ENCODE peak calls at places on chromosome 15, in four cellular contexts. One of them, this sample, is unnamed.

GRCh38 chr15:39181348-39181747 is 399.5 kb upstream of the THBS1 start:
- DNase-seq in kidney: no peak
- DNase-seq in adrenal gland: no peak
- DNase-seq in IMR-90: no peak
- DNase-seq in this sample: no peak

GRCh38 chr15:72532991-72533601 is 59.0 kb downstream of the ARIH1 start:
- DNase-seq in IMR-90: no peak
- DNase-seq in adrenal gland: no peak
- DNase-seq in kidney: no peak
- DNase-seq in this sample: peak

GRCh38 chr15:85623648-85624047 is 171.1 kb downstream of the KLHL25 start:
- DNase-seq in adrenal gland: no peak
- DNase-seq in IMR-90: peak
- DNase-seq in kidney: no peak
- DNase-seq in this sample: no peak

GRCh38 chr15:80654299-80654698 is 40.8 kb upstream of the ABHD17C start:
- DNase-seq in adrenal gland: no peak
- DNase-seq in IMR-90: no peak
- DNase-seq in kidney: no peak
- DNase-seq in this sample: no peak

GRCh38 chr15:81106560-81106959 is 27.5 kb upstream of the CFAP161 start:
- DNase-seq in IMR-90: peak
- DNase-seq in kidney: no peak
- DNase-seq in adrenal gland: peak
- DNase-seq in this sample: peak

GRCh38 chr15:58492661-58493397 is 61.0 kb downstream of the LIPC start:
- DNase-seq in IMR-90: peak
- DNase-seq in kidney: no peak
- DNase-seq in adrenal gland: no peak
- DNase-seq in this sample: no peak

GRCh38 chr15:49521802-49522201 is 98.8 kb downstream of the FGF7 start:
- DNase-seq in adrenal gland: no peak
- DNase-seq in kidney: no peak
- DNase-seq in IMR-90: peak
- DNase-seq in this sample: peak

GRCh38 chr15:32060706-32061105 is 30.4 kb downstream of the CHRNA7 start:
- DNase-seq in IMR-90: no peak
- DNase-seq in adrenal gland: no peak
- DNase-seq in kidney: no peak
- DNase-seq in this sample: no peak

GRCh38 chr15:84821501-84822021 is 4.4 kb downstream of the ALPK3 start:
- DNase-seq in kidney: no peak
- DNase-seq in adrenal gland: no peak
- DNase-seq in IMR-90: no peak
- DNase-seq in this sample: peak

GRCh38 chr15:95086543-95087252 is 855.3 kb downstream of the MCTP2 start:
- DNase-seq in kidney: no peak
- DNase-seq in adrenal gland: no peak
- DNase-seq in IMR-90: peak
- DNase-seq in this sample: peak

GRCh38 chr15:99097441-99098410 is 7.2 kb upstream of the SYNM start:
- DNase-seq in kidney: no peak
- DNase-seq in IMR-90: no peak
- DNase-seq in adrenal gland: no peak
- DNase-seq in this sample: no peak

GRCh38 chr15:99096894-99097426 is 7.9 kb upstream of the SYNM start:
- DNase-seq in kidney: no peak
- DNase-seq in IMR-90: no peak
- DNase-seq in adrenal gland: no peak
- DNase-seq in this sample: no peak

GRCh38 chr15:99099661-99100060 is 5.2 kb upstream of the SYNM start:
- DNase-seq in adrenal gland: no peak
- DNase-seq in IMR-90: no peak
- DNase-seq in kidney: peak
- DNase-seq in this sample: no peak

GRCh38 chr15:99098991-99099390 is 5.9 kb upstream of the SYNM start:
- DNase-seq in kidney: no peak
- DNase-seq in IMR-90: no peak
- DNase-seq in adrenal gland: no peak
- DNase-seq in this sample: no peak

DNA sequence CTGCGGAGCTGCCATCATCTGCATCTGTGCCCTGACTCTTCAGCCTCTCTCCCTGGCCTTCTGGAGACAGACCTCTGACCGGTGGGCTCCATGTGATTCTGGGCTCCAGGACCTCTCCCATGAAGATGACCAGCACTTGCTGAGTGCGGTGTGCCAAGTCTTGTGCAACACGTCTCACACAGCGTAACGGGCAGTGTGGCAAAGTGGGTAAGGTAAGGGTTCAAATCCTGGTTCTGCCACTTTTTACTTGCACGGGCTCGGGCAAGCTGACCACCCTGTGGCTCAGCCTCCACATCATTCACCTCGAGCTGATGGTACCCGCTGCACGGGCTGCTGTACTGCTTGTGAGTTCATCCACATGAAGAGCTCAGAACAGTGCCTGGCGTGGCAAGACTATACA is 6.5 kb upstream of the SYNM start:
- DNase-seq in IMR-90: no peak
- DNase-seq in kidney: peak
- DNase-seq in adrenal gland: no peak
- DNase-seq in this sample: no peak
- TF ChIP-seq CTCF in IMR-90: no peak
- TF ChIP-seq CTCF in kidney: no peak
- TF ChIP-seq CTCF in adrenal gland: no peak
- TF ChIP-seq CTCF in this sample: no peak

GRCh38 chr15:67067930-67068542 is 2.6 kb downstream of the SMAD3 start:
- DNase-seq in IMR-90: peak
- DNase-seq in adrenal gland: no peak
- DNase-seq in kidney: no peak
- DNase-seq in this sample: peak
- H3K4me3 ChIP-seq in IMR-90: peak
- H3K4me3 ChIP-seq in adrenal gland: no peak
- H3K4me3 ChIP-seq in kidney: peak
- H3K4me3 ChIP-seq in this sample: peak

DNA sequence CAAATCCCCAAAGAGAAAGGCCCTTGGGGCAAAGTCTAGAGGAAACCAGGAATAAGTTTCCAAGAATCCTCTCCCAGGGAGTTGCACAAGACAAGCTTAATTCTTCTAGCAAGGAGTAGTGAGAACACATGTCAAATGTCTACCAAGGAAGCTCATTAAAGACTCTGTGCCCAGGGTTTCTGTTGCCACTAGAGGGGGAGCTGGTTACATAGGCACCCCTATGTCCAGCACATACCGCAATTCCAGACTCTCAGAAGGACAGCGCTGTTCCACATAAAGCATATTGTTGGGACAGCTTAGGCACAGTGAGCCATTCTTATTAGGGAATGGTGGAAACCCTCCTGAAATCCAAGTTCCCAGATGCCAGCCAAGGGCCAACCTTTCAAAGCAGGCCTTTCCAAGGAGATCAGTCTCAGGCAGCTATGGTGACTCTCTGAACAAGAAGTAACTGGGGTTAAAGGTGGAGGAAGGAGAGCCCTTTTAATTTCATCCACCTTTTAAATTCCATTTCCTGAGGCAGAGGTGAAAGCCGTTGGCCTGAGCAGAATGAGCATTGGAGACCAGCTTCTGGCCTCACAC is 194.1 kb downstream of the UACA start:
- DNase-seq in kidney: no peak
- DNase-seq in IMR-90: peak
- DNase-seq in adrenal gland: no peak
- DNase-seq in this sample: peak
- TF ChIP-seq CTCF in kidney: peak
- TF ChIP-seq CTCF in IMR-90: peak
- TF ChIP-seq CTCF in adrenal gland: peak
- TF ChIP-seq CTCF in this sample: peak

DNA sequence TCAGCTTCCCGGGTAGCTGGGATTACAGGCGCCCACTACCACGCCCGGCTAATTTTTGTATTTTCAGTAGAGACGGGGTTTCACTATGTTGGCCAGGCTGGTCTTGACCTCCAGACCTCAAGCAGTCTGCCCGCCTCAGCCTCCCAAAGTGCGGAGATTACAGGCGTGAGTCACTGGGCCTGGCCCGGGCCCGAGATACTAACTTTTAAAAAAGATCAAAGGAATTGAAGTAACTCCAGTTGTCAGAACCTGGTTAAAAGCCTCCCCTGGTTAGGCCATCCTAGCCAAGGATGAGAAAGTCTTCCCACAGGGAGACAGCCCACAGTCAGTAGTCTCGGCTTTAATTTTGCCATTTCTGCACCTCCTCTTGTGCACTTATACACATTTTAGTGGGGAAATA is 212.3 kb upstream of the MCTP2 start:
- DNase-seq in adrenal gland: no peak
- DNase-seq in kidney: no peak
- DNase-seq in IMR-90: no peak
- DNase-seq in this sample: no peak
- H3K4me3 ChIP-seq in adrenal gland: no peak
- H3K4me3 ChIP-seq in kidney: no peak
- H3K4me3 ChIP-seq in IMR-90: no peak
- H3K4me3 ChIP-seq in this sample: no peak

GRCh38 chr15:40322531-40323238 is 807 bp upstream of the INAFM2 start:
- DNase-seq in adrenal gland: no peak
- DNase-seq in kidney: peak
- DNase-seq in IMR-90: no peak
- DNase-seq in this sample: no peak

GRCh38 chr15:40325700-40326099 is 2.2 kb downstream of the INAFM2 start:
- DNase-seq in kidney: no peak
- DNase-seq in IMR-90: no peak
- DNase-seq in adrenal gland: no peak
- DNase-seq in this sample: no peak

GRCh38 chr15:40323953-40324937 is 753 bp downstream of the INAFM2 start:
- DNase-seq in IMR-90: no peak
- DNase-seq in kidney: peak
- DNase-seq in adrenal gland: peak
- DNase-seq in this sample: no peak

GRCh38 chr15:40325188-40325587 is 1.7 kb downstream of the INAFM2 start:
- DNase-seq in kidney: no peak
- DNase-seq in adrenal gland: peak
- DNase-seq in IMR-90: peak
- DNase-seq in this sample: no peak

GRCh38 chr15:40323239-40323952 is at the start of gene INAFM2:
- DNase-seq in adrenal gland: peak
- DNase-seq in kidney: peak
- DNase-seq in IMR-90: peak
- DNase-seq in this sample: peak
- TF ChIP-seq CTCF in adrenal gland: peak
- TF ChIP-seq CTCF in kidney: peak
- TF ChIP-seq CTCF in IMR-90: peak
- TF ChIP-seq CTCF in this sample: peak

GRCh38 chr15:26890988-26891387 is 24.1 kb downstream of the GABRA5 start:
- DNase-seq in adrenal gland: no peak
- DNase-seq in kidney: no peak
- DNase-seq in IMR-90: no peak
- DNase-seq in this sample: no peak

GRCh38 chr15:26892678-26893077 is 25.8 kb downstream of the GABRA5 start:
- DNase-seq in IMR-90: no peak
- DNase-seq in kidney: no peak
- DNase-seq in adrenal gland: no peak
- DNase-seq in this sample: no peak

GRCh38 chr15:26892119-26892518 is 25.3 kb downstream of the GABRA5 start:
- DNase-seq in adrenal gland: no peak
- DNase-seq in IMR-90: no peak
- DNase-seq in kidney: no peak
- DNase-seq in this sample: no peak

GRCh38 chr15:26890451-26890850 is 23.6 kb downstream of the GABRA5 start:
- DNase-seq in IMR-90: no peak
- DNase-seq in adrenal gland: no peak
- DNase-seq in kidney: no peak
- DNase-seq in this sample: no peak

GRCh38 chr15:26891448-26891881 is 24.6 kb downstream of the GABRA5 start:
- DNase-seq in kidney: peak
- DNase-seq in IMR-90: peak
- DNase-seq in adrenal gland: peak
- DNase-seq in this sample: peak
- H3K4me3 ChIP-seq in kidney: peak
- H3K4me3 ChIP-seq in IMR-90: peak
- H3K4me3 ChIP-seq in adrenal gland: no peak
- H3K4me3 ChIP-seq in this sample: peak

DNA sequence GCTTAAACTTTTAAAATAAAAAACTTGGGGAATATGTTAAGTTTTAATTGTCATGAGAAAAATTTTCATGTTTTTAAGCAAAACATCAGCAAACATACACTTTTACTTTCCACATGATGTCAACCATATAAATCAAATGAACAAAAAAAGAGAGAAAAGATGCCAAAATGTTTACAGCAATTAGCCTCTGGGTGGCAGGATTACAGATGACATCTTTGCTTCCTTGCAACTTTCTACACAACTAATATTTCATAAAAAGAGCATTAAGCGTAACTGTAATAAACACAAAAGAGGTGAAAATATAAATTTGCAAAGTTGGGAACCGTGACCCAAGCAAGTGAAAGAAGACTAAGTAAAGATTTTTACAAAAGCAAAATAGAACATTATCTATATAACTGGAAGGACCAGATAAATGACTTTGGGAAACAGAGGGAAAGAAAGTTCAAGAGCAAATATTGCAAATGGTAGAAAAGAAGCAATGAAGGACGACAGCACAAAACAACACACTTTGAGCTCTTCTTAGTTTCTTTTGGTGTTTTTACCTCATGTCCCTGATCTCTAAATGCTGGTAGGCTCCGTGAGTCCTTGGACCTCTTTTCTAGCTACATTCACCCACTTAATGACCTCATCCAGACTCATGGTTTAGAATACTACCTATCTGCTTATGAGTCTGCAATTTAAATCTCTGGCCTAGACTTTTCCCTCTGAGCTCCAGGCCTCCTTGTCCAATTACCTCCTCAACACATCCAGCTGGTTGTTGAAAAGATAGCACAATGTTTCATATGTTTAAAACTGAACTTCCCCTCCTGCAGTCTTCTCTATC is 9.4 kb downstream of the TP53BP1 start:
- DNase-seq in kidney: no peak
- DNase-seq in IMR-90: no peak
- DNase-seq in adrenal gland: no peak
- DNase-seq in this sample: peak
- TF ChIP-seq CTCF in kidney: peak
- TF ChIP-seq CTCF in IMR-90: peak
- TF ChIP-seq CTCF in adrenal gland: peak
- TF ChIP-seq CTCF in this sample: peak